ENCODE peak calls at places on chromosome 20, in six cellular contexts. E, K, D, A, N and V are unnamed samples.

GRCh38 chr20:35820715-35821114 is 48.9 kb downstream of the PHF20 start:
- DNase-seq in E (no peak), N (no peak), A (no peak), D (no peak), K (peak; percentile 44), V (no peak)

GRCh38 chr20:58447733-58448391 is 58.8 kb downstream of the VAPB start:
- DNase-seq in D (no peak), N (peak; percentile 28), E (peak; percentile 69), A (peak; percentile 71), K (peak; percentile 62), V (peak; percentile 16)

GRCh38 chr20:61436268-61436667 is 184.2 kb downstream of the CDH4 start:
- DNase-seq in D (no peak), E (no peak), A (no peak), K (peak; percentile 65), N (no peak), V (no peak)

GRCh38 chr20:63950701-63951397 is 5.4 kb downstream of the UCKL1 start:
- DNase-seq in N (no peak), E (no peak), K (no peak), D (no peak), A (no peak), V (no peak)

GRCh38 chr20:16760431-16761304 is 12.5 kb downstream of the OTOR start:
- DNase-seq in E (peak; percentile 84), D (no peak), A (no peak), N (no peak), K (no peak), V (no peak)

GRCh38 chr20:61112515-61112914 is 139.5 kb upstream of the CDH4 start:
- DNase-seq in K (no peak), E (no peak), A (no peak), D (no peak), N (no peak), V (no peak)

GRCh38 chr20:1945134-1945618 is 48.7 kb downstream of the PDYN start:
- DNase-seq in A (peak; percentile 28), E (no peak), D (peak; percentile 82), N (no peak), K (peak; percentile 64), V (no peak)

GRCh38 chr20:58268936-58269619 is 40.4 kb upstream of the RAB22A start:
- DNase-seq in A (no peak), N (no peak), E (no peak), D (no peak), K (no peak), V (no peak)

GRCh38 chr20:41175201-41175651 is 37.9 kb downstream of the PLCG1 start:
- DNase-seq in N (no peak), D (no peak), E (no peak), A (no peak), K (no peak), V (no peak)

GRCh38 chr20:2780948-2781347 is 19.5 kb downstream of the CPXM1 start:
- DNase-seq in K (no peak), E (no peak), N (no peak), A (no peak), D (no peak), V (no peak)

GRCh38 chr20:40519928-40520327 is 169.1 kb downstream of the MAFB start:
- DNase-seq in D (no peak), A (no peak), E (no peak), K (no peak), N (no peak), V (no peak)

GRCh38 chr20:51804754-51805153 is 2.4 kb upstream of the SALL4 start:
- DNase-seq in K (no peak), A (no peak), D (no peak), E (no peak), N (no peak), V (no peak)

GRCh38 chr20:62575976-62576722 is 66.2 kb upstream of the SLCO4A1 start:
- DNase-seq in N (no peak), K (no peak), E (no peak), A (no peak), D (no peak), V (no peak)

GRCh38 chr20:17525650-17526049 is 5.5 kb downstream of the BFSP1 start:
- DNase-seq in A (peak; percentile 44), K (no peak), E (no peak), D (no peak), N (peak; percentile 57), V (no peak)

GRCh38 chr20:7124120-7124519 is 356.6 kb downstream of the BMP2 start:
- DNase-seq in K (no peak), E (no peak), D (no peak), A (no peak), N (no peak), V (no peak)

GRCh38 chr20:17655865-17656489 is 26.1 kb downstream of the RRBP1 start:
- DNase-seq in E (peak; percentile 51), D (no peak), A (no peak), K (peak; percentile 50), N (no peak), V (no peak)

GRCh38 chr20:61979701-61980635 is 85.7 kb downstream of the TAF4 start:
- DNase-seq in K (no peak), D (no peak), E (no peak), A (no peak), N (no peak), V (no peak)

GRCh38 chr20:11520596-11520995 is 397.1 kb upstream of the BTBD3 start:
- DNase-seq in K (no peak), E (no peak), A (no peak), N (no peak), D (no peak), V (no peak)

GRCh38 chr20:37650661-37651060 is 43.2 kb upstream of the CTNNBL1 start:
- DNase-seq in E (no peak), K (no peak), A (no peak), N (no peak), D (no peak), V (no peak)

GRCh38 chr20:36726168-36726567 is 19.7 kb downstream of the NDRG3 start:
- DNase-seq in E (no peak), N (no peak), K (peak; percentile 13), D (no peak), A (no peak), V (no peak)

GRCh38 chr20:22611636-22612035 is 27.3 kb upstream of the FOXA2 start:
- DNase-seq in D (no peak), N (no peak), E (no peak), A (no peak), K (no peak), V (no peak)

GRCh38 chr20:39328347-39328746 is 366.2 kb downstream of the DHX35 start:
- DNase-seq in A (no peak), E (no peak), D (no peak), N (no peak), K (no peak), V (no peak)

GRCh38 chr20:38723982-38724602 is at the start of gene SLC32A1:
- DNase-seq in E (no peak), D (no peak), A (peak; percentile 34), N (no peak), K (no peak), V (no peak)